ENCODE peak calls at places on chromosomes 7 and 10, in five cellular contexts. U is HCT116, O is cardiac muscle cell, C is aorta, D is body of pancreas. Y is an unnamed sample. For H3K9me3, the result is how much of the 10 kb centered on the place peaks cover.

GRCh38 chr10:32068569-32068968 is 12.3 kb upstream of the KIF5B start:
- DNase-seq in U (no peak), O (no peak), C (no peak), D (no peak), Y (no peak)

GRCh38 chr7:150410680-150411346 is 31.7 kb downstream of the ZNF775 start:
- DNase-seq in U (no peak), O (no peak), C (no peak), D (no peak), Y (no peak)

GRCh38 chr10:102596506-102596971 is 47.7 kb upstream of the TRIM8 start:
- DNase-seq in U (peak), O (peak), C (no peak), D (peak), Y (peak)

GRCh38 chr10:93821051-93821772 is 63.5 kb downstream of the LGI1 start:
- DNase-seq in U (peak), O (peak), C (no peak), D (no peak), Y (no peak)

GRCh38 chr7:50791363-50791762 is 8.7 kb upstream of the GRB10 start:
- DNase-seq in U (no peak), O (no peak), C (peak), D (no peak), Y (no peak)

GRCh38 chr10:50471583-50471975 is 152.2 kb downstream of the SGMS1 start:
- DNase-seq in U (no peak), O (no peak), C (no peak), D (no peak), Y (no peak)

GRCh38 chr7:152145853-152146466 is 120.5 kb downstream of the GALNT11 start:
- DNase-seq in U (peak), O (peak), C (no peak), D (peak), Y (peak)

GRCh38 chr7:29156798-29157461 is 10.6 kb upstream of the CPVL start:
- DNase-seq in U (no peak), O (peak), C (no peak), D (no peak), Y (no peak)

GRCh38 chr7:83913174-83913573 is 264.2 kb upstream of the SEMA3E start:
- DNase-seq in U (no peak), O (no peak), C (no peak), D (no peak), Y (no peak)

GRCh38 chr10:79347894-79348639 is 798 bp downstream of the PPIF start:
- DNase-seq in U (peak), O (peak), C (peak), D (peak), Y (no peak)

GRCh38 chr7:86786376-86786775 is 142.7 kb downstream of the GRM3 start:
- DNase-seq in U (no peak), O (no peak), C (no peak), D (no peak), Y (no peak)

GRCh38 chr10:59268460-59268859 is 92.0 kb downstream of the PHYHIPL start:
- DNase-seq in U (no peak), O (no peak), C (no peak), D (no peak), Y (no peak)

GRCh38 chr10:59276133-59276532 is 86.2 kb downstream of the FAM13C start:
- DNase-seq in U (no peak), O (no peak), C (no peak), D (no peak), Y (no peak)

GRCh38 chr10:59266321-59266720 is 89.9 kb downstream of the PHYHIPL start:
- DNase-seq in U (no peak), O (peak), C (no peak), D (no peak), Y (no peak)

GRCh38 chr10:59273453-59273852 is 88.9 kb downstream of the FAM13C start:
- DNase-seq in U (no peak), O (no peak), C (no peak), D (no peak), Y (no peak)

GRCh38 chr10:59271160-59271559 is 91.2 kb downstream of the FAM13C start:
- DNase-seq in U (no peak), O (no peak), C (no peak), D (no peak), Y (no peak)
- H3K4me3 ChIP-seq in U (no peak), O (no peak), C (no peak), D (no peak), Y (no peak)

GRCh38 chr10:8910314-8910713 is 855.8 kb downstream of the GATA3 start:
- DNase-seq in U (no peak), O (no peak), C (no peak), D (peak), Y (no peak)

GRCh38 chr10:8912108-8912507 is 857.6 kb downstream of the GATA3 start:
- DNase-seq in U (no peak), O (no peak), C (no peak), D (no peak), Y (no peak)

GRCh38 chr10:8919291-8919690 is 864.8 kb downstream of the GATA3 start:
- DNase-seq in U (no peak), O (no peak), C (no peak), D (no peak), Y (no peak)

GRCh38 chr10:8911032-8911431 is 856.5 kb downstream of the GATA3 start:
- DNase-seq in U (no peak), O (no peak), C (no peak), D (no peak), Y (no peak)

DNA sequence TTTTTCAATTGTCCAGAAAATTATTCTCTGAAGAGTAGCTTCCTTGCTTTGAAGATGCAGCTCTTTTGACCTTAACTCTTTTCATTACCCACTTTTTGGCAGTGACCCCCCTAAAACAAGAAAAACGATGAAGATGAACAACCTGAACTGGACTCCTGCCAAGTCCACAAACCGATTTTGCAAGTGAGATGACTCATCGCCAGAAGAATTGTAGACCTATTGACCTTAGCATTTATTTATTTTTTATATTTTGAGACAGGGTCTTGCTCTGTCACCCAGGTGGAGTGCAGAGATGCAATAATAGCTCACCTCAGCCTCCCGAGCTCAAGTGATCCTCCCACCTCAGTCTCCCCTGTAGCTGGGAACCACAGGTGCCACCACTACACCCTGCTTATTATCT is 859.2 kb downstream of the GATA3 start:
- DNase-seq in U (no peak), O (no peak), C (no peak), D (no peak), Y (no peak)
- H3K9me3 ChIP-seq in U (under half), O (under half), C (under half), D (under half), Y (under half)

DNA sequence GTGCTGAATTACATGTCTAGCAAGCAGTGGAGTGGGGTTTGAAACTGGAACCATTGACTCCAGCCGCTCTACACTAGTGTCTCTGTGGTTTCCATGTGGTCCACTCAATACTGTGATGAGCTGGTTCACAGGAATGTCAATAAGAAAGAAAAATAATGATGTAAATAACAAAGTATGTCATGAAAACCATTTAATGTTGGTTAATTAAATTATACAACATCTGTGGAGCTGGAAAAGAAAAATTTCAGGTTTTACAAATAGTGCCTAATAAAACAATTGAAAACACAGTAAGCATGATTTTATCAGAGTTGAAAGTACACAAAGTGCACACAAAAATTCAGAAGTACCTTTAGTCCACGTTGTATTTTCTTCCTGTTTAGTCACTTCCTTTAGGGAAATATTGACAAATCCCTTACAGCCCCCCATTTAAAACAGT is 28.7 kb upstream of the NAMPT start:
- DNase-seq in U (no peak), O (no peak), C (no peak), D (no peak), Y (no peak)
- H3K4me3 ChIP-seq in U (no peak), O (no peak), C (no peak), D (no peak), Y (no peak)

DNA sequence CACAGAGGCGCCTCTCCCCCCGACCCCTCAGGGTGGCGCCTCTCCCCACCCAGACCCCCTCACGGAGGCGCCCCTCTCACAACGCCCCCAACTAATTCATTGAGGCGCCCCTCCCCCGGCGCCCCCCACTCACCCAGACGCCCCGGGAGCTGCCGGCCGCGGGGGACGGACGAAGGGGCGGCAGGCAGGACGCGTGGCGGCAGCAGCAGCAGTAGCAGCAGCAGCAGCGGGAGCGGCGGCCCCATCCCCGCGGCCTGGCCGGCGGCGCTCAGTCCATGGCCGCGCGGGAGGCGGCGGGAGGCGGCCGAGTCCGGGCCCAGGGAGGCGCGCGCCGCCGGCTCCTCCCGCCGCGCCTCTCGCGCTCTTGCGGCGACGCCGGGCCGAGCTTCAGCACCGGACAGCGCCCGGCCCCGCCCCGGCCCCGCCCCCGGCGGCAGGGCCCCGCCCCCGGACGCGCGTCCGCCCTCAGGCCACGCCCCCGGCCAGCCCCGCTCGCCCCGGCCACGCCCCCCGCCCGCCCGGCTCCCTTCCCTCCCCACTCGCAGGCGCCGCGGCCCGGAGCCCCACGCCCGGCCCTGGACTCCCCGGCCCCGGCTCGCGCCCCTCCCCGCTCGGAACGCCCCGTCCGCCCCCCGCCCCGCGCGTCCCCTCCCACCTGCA is at the start of gene PTPRN2:
- DNase-seq in U (no peak), O (peak), C (peak), D (peak), Y (no peak)
- H3K9me3 ChIP-seq in U (under half), O (under half), C (under half), D (under half), Y (under half)